ENCODE peak calls at places on chromosomes 6 and 20, in five cellular contexts. M is A549, B is HepG2, E is K562, I is GM12878. C is an unnamed sample.

GRCh38 chr6:89640804-89641203 is 2.3 kb upstream of the LYRM2 start:
- DNase-seq in M (no peak), B (no peak), E (no peak), I (no peak), C (peak)

GRCh38 chr20:23657202-23657601 is 19.4 kb upstream of the CST3 start:
- DNase-seq in M (no peak), B (no peak), E (no peak), I (no peak), C (no peak)

GRCh38 chr6:14117158-14118090 is at the start of gene CD83:
- DNase-seq in M (peak), B (peak), E (peak), I (no peak), C (peak)

GRCh38 chr20:36847710-36848040 is 28.3 kb upstream of the TLDC2 start:
- DNase-seq in M (no peak), B (no peak), E (no peak), I (no peak), C (no peak)

GRCh38 chr20:37298190-37298939 is 8.9 kb downstream of the MANBAL start:
- DNase-seq in M (peak), B (no peak), E (no peak), I (no peak), C (no peak)

GRCh38 chr20:36741072-36741471 is 4.8 kb downstream of the NDRG3 start:
- DNase-seq in M (no peak), B (no peak), E (no peak), I (no peak), C (no peak)

GRCh38 chr6:108763931-108764579 is 84.2 kb upstream of the ARMC2 start:
- DNase-seq in M (no peak), B (peak), E (no peak), I (no peak), C (no peak)

GRCh38 chr6:144305985-144306384 is 20.9 kb downstream of the UTRN start:
- DNase-seq in M (no peak), B (no peak), E (no peak), I (peak), C (no peak)

GRCh38 chr6:42978487-42978792 is 541 bp downstream of the PEX6 start:
- DNase-seq in M (peak), B (no peak), E (peak), I (no peak), C (peak)

GRCh38 chr6:14278000-14278399 is 160.4 kb downstream of the CD83 start:
- DNase-seq in M (no peak), B (no peak), E (no peak), I (no peak), C (no peak)

GRCh38 chr6:40395066-40395697 is 192.0 kb downstream of the LRFN2 start:
- DNase-seq in M (no peak), B (no peak), E (no peak), I (no peak), C (no peak)

GRCh38 chr6:31094389-31094881 is 17.9 kb downstream of the C6orf15 start:
- DNase-seq in M (no peak), B (no peak), E (no peak), I (no peak), C (no peak)

GRCh38 chr6:31956796-31957195 is 2.0 kb downstream of the NELFE start:
- DNase-seq in M (no peak), B (no peak), E (no peak), I (no peak), C (no peak)

GRCh38 chr6:40353967-40354452 is 233.2 kb downstream of the LRFN2 start:
- DNase-seq in M (no peak), B (no peak), E (peak), I (no peak), C (no peak)

GRCh38 chr6:101402618-101403002 is 9.1 kb downstream of the GRIK2 start:
- DNase-seq in M (no peak), B (no peak), E (no peak), I (no peak), C (peak)

GRCh38 chr6:146305098-146305497 is 238.5 kb upstream of the RAB32 start:
- DNase-seq in M (no peak), B (no peak), E (no peak), I (no peak), C (no peak)

GRCh38 chr6:167856999-167857660 is 30.4 kb downstream of the AFDN start:
- DNase-seq in M (no peak), B (peak), E (peak), I (peak), C (peak)

DNA sequence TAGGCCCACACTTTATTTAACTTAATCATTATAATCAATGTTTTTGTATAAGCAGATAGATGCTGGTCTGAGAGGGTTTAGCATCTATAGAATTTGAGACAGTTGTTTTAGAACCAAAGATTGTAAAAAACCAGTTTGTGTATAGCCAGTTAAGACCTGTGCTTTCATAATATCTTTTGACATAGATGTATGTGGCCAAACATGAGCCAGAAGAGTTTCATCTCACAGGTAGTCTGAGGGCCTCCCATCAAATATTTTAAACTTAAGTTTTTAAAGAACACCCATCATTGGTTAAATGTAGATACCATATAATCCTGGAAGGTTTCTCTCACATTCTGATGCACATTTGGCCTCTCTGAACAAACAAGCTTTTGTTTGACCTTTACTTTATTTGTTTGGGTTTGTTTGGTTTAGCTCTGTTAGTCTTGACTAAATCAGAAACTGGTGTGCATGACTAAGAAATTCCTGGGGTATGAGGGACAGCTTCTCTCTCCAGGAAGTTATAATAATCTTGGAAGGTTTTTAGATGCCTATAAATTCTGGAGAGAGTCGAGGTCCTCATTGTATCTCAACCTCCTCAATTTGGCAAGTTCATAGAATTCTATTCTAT is 58.0 kb upstream of the TMEM200A start:
- DNase-seq in M (peak), B (peak), E (no peak), I (no peak), C (no peak)
- TF ChIP-seq JUNB in M (peak), B (no peak), E (no peak), I (no peak), C (no peak)

DNA sequence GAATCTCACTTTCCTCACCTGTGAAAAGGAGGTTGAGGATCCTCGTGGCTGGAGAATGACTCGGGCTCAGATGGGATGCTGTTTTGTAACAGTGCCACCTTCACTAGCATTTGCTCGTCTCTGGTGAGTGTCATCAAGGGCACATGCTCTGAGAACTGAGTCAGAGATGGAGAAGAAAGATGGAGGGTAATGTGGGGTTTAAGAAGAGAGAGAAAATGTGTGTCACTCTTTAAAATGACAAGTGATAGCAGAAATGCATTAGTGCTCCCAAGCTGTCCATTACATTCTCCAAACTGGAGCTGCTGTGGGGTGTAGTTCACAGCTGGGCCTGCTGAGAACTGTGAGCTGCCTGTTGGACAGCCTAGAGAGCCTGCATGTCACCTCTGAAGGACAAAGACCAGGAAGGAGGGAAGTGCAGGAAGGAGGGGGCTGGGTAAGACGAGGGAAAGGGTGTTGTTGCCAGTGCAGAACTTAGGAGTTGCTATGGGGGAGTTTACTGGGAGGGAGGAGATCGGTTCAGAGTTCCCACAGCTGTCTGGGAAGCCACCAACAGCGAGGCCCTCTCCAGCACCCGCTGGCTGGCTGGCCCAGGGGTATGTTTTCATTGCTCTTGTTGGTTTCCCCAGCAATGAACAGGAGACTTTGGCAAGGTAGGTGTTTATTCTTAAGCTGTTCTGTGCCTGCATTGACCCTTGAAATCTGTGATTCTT is 19.8 kb downstream of the GMPR start:
- DNase-seq in M (no peak), B (no peak), E (peak), I (no peak), C (peak)
- TF ChIP-seq JUNB in M (no peak), B (no peak), E (no peak), I (no peak), C (no peak)

GRCh38 chr6:91242614-91242949 is 655.7 kb upstream of the MAP3K7 start:
- DNase-seq in M (no peak), B (no peak), E (no peak), I (no peak), C (no peak)

GRCh38 chr6:91240878-91241603 is 654.2 kb upstream of the MAP3K7 start:
- DNase-seq in M (no peak), B (no peak), E (no peak), I (no peak), C (no peak)

GRCh38 chr6:91243436-91243835 is 656.6 kb upstream of the MAP3K7 start:
- DNase-seq in M (no peak), B (no peak), E (no peak), I (no peak), C (no peak)

GRCh38 chr6:91241946-91242613 is 655.2 kb upstream of the MAP3K7 start:
- DNase-seq in M (no peak), B (no peak), E (no peak), I (no peak), C (no peak)
- TF ChIP-seq JUNB in M (no peak), B (no peak), E (no peak), I (no peak), C (no peak)

GRCh38 chr6:110652520-110652919 is 162.7 kb downstream of the CDK19 start:
- DNase-seq in M (no peak), B (no peak), E (no peak), I (no peak), C (no peak)
- TF ChIP-seq JUNB in M (no peak), B (no peak), E (no peak), I (no peak), C (no peak)

GRCh38 chr6:98957440-98957839 is 9.7 kb upstream of the FBXL4 start:
- DNase-seq in M (no peak), B (peak), E (no peak), I (no peak), C (no peak)
- TF ChIP-seq JUNB in M (no peak), B (no peak), E (no peak), I (no peak), C (no peak)

DNA sequence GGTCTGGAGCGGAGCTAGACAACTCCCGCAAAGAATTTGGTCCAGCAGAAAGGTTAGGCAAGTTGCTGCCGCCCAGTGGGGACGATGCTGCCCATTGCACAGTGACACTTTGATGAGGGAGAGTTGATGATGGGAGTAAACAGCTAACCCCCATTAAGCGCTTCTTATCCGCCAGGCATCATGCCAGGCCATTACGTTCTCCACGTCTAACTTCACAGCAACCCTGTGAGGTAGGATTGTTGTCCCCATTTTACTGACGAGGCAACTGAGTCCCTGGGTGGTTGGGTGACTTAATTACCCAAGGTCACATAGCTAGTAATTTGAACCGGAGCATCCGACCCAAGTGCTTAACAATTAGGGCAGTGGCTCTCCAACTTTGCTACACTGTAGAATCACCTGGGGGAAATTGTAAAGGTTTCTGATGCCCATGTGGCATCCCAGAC is 731 bp downstream of the RALGAPB start:
- DNase-seq in M (peak), B (peak), E (peak), I (no peak), C (no peak)
- TF ChIP-seq JUNB in M (no peak), B (no peak), E (no peak), I (no peak), C (no peak)

DNA sequence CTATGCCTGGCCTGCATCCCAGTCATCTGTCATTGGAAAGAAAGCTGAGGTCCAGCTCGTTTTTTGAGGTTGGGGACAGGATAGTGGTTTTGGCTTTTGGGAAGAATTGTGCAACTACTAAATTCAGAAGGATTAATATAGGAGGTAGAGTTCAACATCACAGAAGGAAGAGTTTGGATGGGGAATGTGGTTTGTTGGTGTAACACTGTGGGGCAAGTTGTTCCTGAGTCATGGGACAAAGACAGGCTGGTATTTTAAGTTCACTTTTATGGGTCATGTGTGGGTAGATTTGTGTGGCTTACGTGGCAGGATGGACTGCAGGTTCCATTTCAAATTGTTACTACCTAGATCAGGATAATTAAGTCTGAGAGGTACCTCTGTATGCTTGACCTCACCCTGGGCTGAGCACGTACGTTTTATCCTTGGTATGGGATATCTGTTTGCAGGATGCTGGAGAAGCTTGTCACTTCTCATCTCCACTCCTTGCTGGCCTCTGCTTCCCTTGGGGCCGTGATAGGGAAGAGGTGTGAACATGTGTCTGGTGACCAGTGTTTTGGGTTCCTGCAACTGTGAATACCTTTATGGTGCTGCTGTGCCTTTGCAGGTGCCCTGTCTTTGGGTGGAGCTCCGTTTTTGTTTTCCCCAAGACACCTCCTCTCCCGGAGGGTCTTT is 177.6 kb downstream of the JARID2 start:
- DNase-seq in M (no peak), B (no peak), E (no peak), I (no peak), C (no peak)
- TF ChIP-seq JUNB in M (no peak), B (no peak), E (no peak), I (no peak), C (no peak)

C was measured in GM23338.